ENCODE peak calls at places on chromosomes 4 and X, in six cellular contexts. O is CD8-positive, alpha-beta memory T cell; Q is stimulated activated CD8-positive, alpha-beta memory T cell treated with anti-CD3 and anti-CD28 coated beads, Interleukin-15, amount 100 ng/mL, for 24 hours; C is substantia nigra; F is foreskin fibroblast; G is stimulated activated naive B cell treated with anti-CD40 and anti-IgM and Interleukin-4, amounts not matched to agents 10 μg/mL and 1 μg/mL and 100 μg/mL, for 72 hours. D is an unnamed sample.
A peak's percentile ranks its signal among the peaks of the same experiment; 100 is the strongest.

GRCh38 chr4:15333692-15334633 is 93.9 kb upstream of the C1QTNF7 start:
- DNase-seq in G (no peak), Q (no peak), O (no peak), F (peak; percentile 86), C (no peak), D (no peak)

GRCh38 chr4:83831588-83831987 is 295.7 kb downstream of the GPAT3 start:
- DNase-seq in C (no peak), O (no peak), F (peak; percentile 48), G (no peak), Q (no peak), D (no peak)

GRCh38 chr4:67883902-67884301 is at the start of gene TMPRSS11D:
- DNase-seq in F (no peak), Q (no peak), G (no peak), O (no peak), C (no peak), D (no peak)

GRCh38 chr4:163111588-163111987 is 55.1 kb downstream of the NAF1 start:
- DNase-seq in C (no peak), F (no peak), O (no peak), Q (no peak), G (no peak), D (no peak)

GRCh38 chr4:87669373-87669772 is 19.3 kb downstream of the DMP1 start:
- DNase-seq in G (no peak), O (no peak), F (no peak), Q (no peak), C (no peak), D (no peak)

GRCh38 chr4:10084651-10085320 is 31.8 kb downstream of the WDR1 start:
- DNase-seq in C (no peak), Q (no peak), G (no peak), O (peak; percentile 34), F (no peak), D (no peak)

GRCh38 chr4:169618986-169619385 is 1.4 kb upstream of the CLCN3 start:
- DNase-seq in G (no peak), F (no peak), O (no peak), Q (no peak), C (no peak), D (no peak)

GRCh38 chrX:139826065-139827044 is 106.5 kb downstream of the ATP11C start:
- DNase-seq in F (no peak), O (no peak), C (no peak), Q (no peak), G (no peak), D (no peak)

GRCh38 chrX:122641826-122642225 is 542.3 kb upstream of the GRIA3 start:
- DNase-seq in F (no peak), O (no peak), Q (no peak), G (no peak), C (no peak), D (no peak)

GRCh38 chrX:43644124-43644701 is 11.9 kb upstream of the MAOA start:
- DNase-seq in Q (no peak), F (peak; percentile 61), G (no peak), O (no peak), C (no peak), D (no peak)

GRCh38 chr4:11467931-11468330 is 39.2 kb upstream of the HS3ST1 start:
- DNase-seq in O (no peak), F (no peak), C (no peak), G (peak; percentile 3), Q (no peak), D (no peak)

GRCh38 chr4:73609688-73610087 is 10.5 kb downstream of the RASSF6 start:
- DNase-seq in Q (no peak), C (no peak), F (peak; percentile 58), O (no peak), G (no peak), D (no peak)

GRCh38 chr4:106565727-106566126 is 197.1 kb upstream of the GIMD1 start:
- DNase-seq in Q (no peak), O (no peak), F (no peak), C (no peak), G (no peak), D (no peak)

GRCh38 chr4:176529574-176529973 is 209.8 kb downstream of the SPCS3 start:
- DNase-seq in C (no peak), Q (no peak), O (no peak), G (no peak), F (no peak), D (no peak)

GRCh38 chrX:40247382-40247781 is 149.6 kb upstream of the BCOR start:
- DNase-seq in O (no peak), F (no peak), Q (no peak), G (no peak), C (no peak), D (no peak)

GRCh38 chr4:8218371-8219050 is 19.4 kb downstream of the SH3TC1 start:
- DNase-seq in F (no peak), O (no peak), C (no peak), G (no peak), Q (no peak), D (no peak)

GRCh38 chrX:37653397-37654085 is 32.0 kb upstream of the XK start:
- DNase-seq in Q (no peak), F (no peak), G (no peak), C (no peak), O (no peak), D (no peak)

GRCh38 chrX:48956728-48957414 is 536 bp downstream of the OTUD5 start:
- DNase-seq in Q (no peak), O (peak; percentile 71), C (no peak), F (no peak), G (peak; percentile 49), D (peak; percentile 35)

GRCh38 chr4:104099141-104099540 is 379.4 kb upstream of the TACR3 start:
- DNase-seq in Q (no peak), O (no peak), F (no peak), C (no peak), G (no peak), D (no peak)

GRCh38 chr4:140935259-140935658 is 179.1 kb upstream of the TBC1D9 start:
- DNase-seq in F (no peak), C (no peak), G (no peak), Q (no peak), O (no peak), D (no peak)

GRCh38 chr4:155675709-155676429 is 9.2 kb downstream of the GUCY1A1 start:
- DNase-seq in O (no peak), C (no peak), F (no peak), G (no peak), Q (no peak), D (no peak)

GRCh38 chrX:153862369-153863250 is 23.4 kb downstream of the L1CAM start:
- DNase-seq in C (no peak), F (no peak), O (no peak), Q (no peak), G (no peak), D (no peak)

GRCh38 chr4:7367894-7368293 is 66.8 kb downstream of the PSAPL1 start:
- DNase-seq in C (no peak), Q (no peak), F (no peak), O (no peak), G (no peak), D (no peak)

GRCh38 chr4:143389543-143390195 is 53.0 kb downstream of the GAB1 start:
- DNase-seq in O (no peak), G (no peak), Q (no peak), C (no peak), F (no peak), D (no peak)

GRCh38 chr4:37604464-37604863 is 81.7 kb downstream of the RELL1 start:
- DNase-seq in F (peak; percentile 64), C (no peak), G (no peak), O (no peak), Q (no peak), D (no peak)

GRCh38 chr4:90753068-90753467 is 625.9 kb downstream of the CCSER1 start:
- DNase-seq in G (no peak), Q (no peak), O (no peak), C (no peak), F (no peak), D (no peak)

GRCh38 chr4:164753873-164754488 is at the start of gene SMIM31:
- DNase-seq in G (no peak), F (no peak), Q (no peak), C (no peak), O (no peak), D (no peak)

GRCh38 chrX:111100191-111100590 is 4.2 kb downstream of the PAK3 start:
- DNase-seq in G (no peak), C (no peak), F (peak; percentile 6), O (no peak), Q (no peak), D (no peak)

GRCh38 chrX:71998836-71999509 is 88.3 kb downstream of the NHSL2 start:
- DNase-seq in F (no peak), C (no peak), Q (no peak), G (no peak), O (peak; percentile 48), D (no peak)

GRCh38 chr4:155745984-155746383 is 12.8 kb upstream of the GUCY1B1 start:
- DNase-seq in C (no peak), Q (no peak), G (no peak), O (no peak), F (peak; percentile 43), D (no peak)

GRCh38 chr4:92600638-92601037 is 296.9 kb downstream of the GRID2 start:
- DNase-seq in F (no peak), G (no peak), O (no peak), Q (no peak), C (no peak), D (no peak)

GRCh38 chrX:77528034-77528433 is 80.8 kb downstream of the FGF16 start:
- DNase-seq in C (no peak), Q (no peak), G (no peak), O (no peak), F (no peak), D (no peak)

GRCh38 chrX:79153348-79153747 is 8.9 kb downstream of the GPR174 start:
- DNase-seq in C (no peak), Q (no peak), F (no peak), O (no peak), G (no peak), D (no peak)